ENCODE peak calls at places on chromosomes 2 and 18, in six cellular contexts. Y is epithelial cell of esophagus, X is gastrocnemius medialis, I is astrocyte of the cerebellum, T is bronchial epithelial cell, C is HCT116. S is an unnamed sample.

GRCh38 chr2:233460726-233461431 is 105.7 kb downstream of the USP40 start:
- DNase-seq in Y (no peak), X (peak; percentile 95), I (no peak), T (no peak), C (no peak), S (no peak)

GRCh38 chr2:46181789-46182530 is 115.2 kb upstream of the EPAS1 start:
- DNase-seq in Y (peak; percentile 70), X (no peak), I (no peak), T (no peak), C (no peak), S (no peak)

GRCh38 chr2:8402222-8402621 is 279.6 kb upstream of the ID2 start:
- DNase-seq in Y (no peak), X (no peak), I (no peak), T (no peak), C (no peak), S (no peak)

GRCh38 chr2:120397362-120397811 is 51.5 kb downstream of the INHBB start:
- DNase-seq in Y (peak; percentile 34), X (no peak), I (no peak), T (no peak), C (no peak), S (no peak)

GRCh38 chr2:20593072-20594034 is 57.5 kb downstream of the HS1BP3 start:
- DNase-seq in Y (peak; percentile 96), X (peak; percentile 35), I (peak; percentile 75), T (peak; percentile 95), C (no peak), S (peak; percentile 68)

GRCh38 chr2:237558918-237559645 is 7.3 kb upstream of the PRLH start:
- DNase-seq in Y (peak; percentile 62), X (peak; percentile 90), I (no peak), T (peak; percentile 63), C (no peak), S (no peak)

GRCh38 chr2:61421611-61422010 is 49.3 kb downstream of the USP34 start:
- DNase-seq in Y (no peak), X (no peak), I (no peak), T (no peak), C (no peak), S (no peak)

GRCh38 chr18:78912862-78913261 is 66.8 kb upstream of the SALL3 start:
- DNase-seq in Y (no peak), X (no peak), I (no peak), T (no peak), C (no peak), S (no peak)

GRCh38 chr2:223601932-223602676 is at the start of gene SCG2:
- DNase-seq in Y (peak; percentile 83), X (peak; percentile 21), I (peak; percentile 93), T (peak; percentile 63), C (peak; percentile 59), S (peak; percentile 83)

GRCh38 chr2:227710986-227711385 is 6.8 kb downstream of the SLC19A3 start:
- DNase-seq in Y (no peak), X (no peak), I (no peak), T (no peak), C (no peak), S (no peak)

GRCh38 chr18:3675994-3676393 is 226.0 kb downstream of the TGIF1 start:
- DNase-seq in Y (no peak), X (no peak), I (no peak), T (no peak), C (no peak), S (no peak)

GRCh38 chr2:189142893-189143759 is 36.4 kb downstream of the COL5A2 start:
- DNase-seq in Y (peak; percentile 76), X (no peak), I (no peak), T (peak; percentile 70), C (peak; percentile 62), S (no peak)

GRCh38 chr2:19736191-19736831 is 165.5 kb downstream of the TTC32 start:
- DNase-seq in Y (no peak), X (peak; percentile 58), I (no peak), T (no peak), C (no peak), S (no peak)

GRCh38 chr2:60621688-60622429 is 68.4 kb upstream of the BCL11A start:
- DNase-seq in Y (no peak), X (no peak), I (no peak), T (no peak), C (no peak), S (no peak)

GRCh38 chr2:141957827-141958440 is 172.9 kb downstream of the LRP1B start:
- DNase-seq in Y (peak; percentile 41), X (no peak), I (no peak), T (peak; percentile 46), C (no peak), S (no peak)

GRCh38 chr18:54958711-54959625 is at the start of gene CCDC68:
- DNase-seq in Y (peak; percentile 55), X (no peak), I (no peak), T (peak; percentile 23), C (no peak), S (no peak)
- H3K4me3 ChIP-seq in Y (peak within 1 kb of the TSS; percentile 64), X (peak within 1 kb of the TSS; percentile 41), I (peak within 1 kb of the TSS; percentile 48), T (peak within 1 kb of the TSS; percentile 75), C (peak within 1 kb of the TSS; percentile 79), S (peak within 1 kb of the TSS; percentile 35)

GRCh38 chr18:47644896-47645295 is 285.6 kb downstream of the SMAD2 start:
- DNase-seq in Y (peak; percentile 10), X (no peak), I (no peak), T (no peak), C (no peak), S (no peak)
- H3K4me3 ChIP-seq in Y (no peak overlapping the region), X (no peak overlapping the region), I (no peak overlapping the region), T (no peak overlapping the region), C (no peak overlapping the region), S (no peak overlapping the region)

GRCh38 chr2:76450024-76450475 is 739.3 kb upstream of the GCFC2 start:
- DNase-seq in Y (no peak), X (no peak), I (no peak), T (no peak), C (no peak), S (no peak)
- H3K4me3 ChIP-seq in Y (no peak overlapping the region), X (no peak overlapping the region), I (no peak overlapping the region), T (no peak overlapping the region), C (no peak overlapping the region), S (no peak overlapping the region)

DNA sequence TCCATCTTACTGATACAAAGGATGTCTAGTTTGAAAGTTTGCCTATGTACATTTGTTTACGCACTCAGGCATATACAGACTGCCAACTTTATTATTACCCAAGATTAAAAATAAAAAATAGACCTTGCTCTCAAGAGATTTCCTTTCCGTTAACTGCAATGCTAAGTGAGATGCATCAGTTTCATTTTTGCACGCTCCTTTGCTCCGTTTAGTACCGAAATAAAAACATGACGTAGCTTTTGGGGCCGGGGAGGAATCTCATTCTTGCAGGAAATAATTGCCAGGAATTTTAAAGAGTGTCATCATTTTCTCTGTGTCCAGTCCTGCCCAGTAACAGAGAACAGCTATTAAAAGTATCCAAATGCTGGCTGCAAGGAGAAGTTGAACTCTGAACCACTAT is 169.5 kb downstream of the SLC8A1 start:
- DNase-seq in Y (no peak), X (no peak), I (no peak), T (no peak), C (no peak), S (no peak)
- H3K4me3 ChIP-seq in Y (no peak overlapping the region), X (peak overlapping the region; percentile 46), I (no peak overlapping the region), T (no peak overlapping the region), C (no peak overlapping the region), S (peak overlapping the region; percentile 42)

DNA sequence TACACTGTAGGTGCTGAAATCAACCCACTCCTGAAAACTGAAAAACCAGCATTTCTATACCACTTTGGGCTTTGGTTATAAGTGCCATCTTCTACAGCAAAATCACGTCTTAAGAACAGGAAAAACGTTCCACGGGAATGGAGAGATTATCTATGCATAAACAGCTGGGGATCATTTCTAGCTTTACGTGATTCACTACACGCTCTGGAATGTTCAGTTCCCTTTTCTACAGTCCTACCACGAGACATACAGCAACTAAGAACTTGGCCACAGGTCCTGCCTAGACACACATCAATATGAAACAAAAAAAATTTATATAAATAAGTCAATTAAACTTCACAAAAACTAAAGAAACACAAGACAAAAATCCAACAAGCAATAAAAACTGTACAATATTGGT is 3.6 kb downstream of the CXCR4 start:
- DNase-seq in Y (no peak), X (no peak), I (no peak), T (no peak), C (no peak), S (no peak)
- H3K4me3 ChIP-seq in Y (no peak overlapping the region), X (no peak overlapping the region), I (no peak overlapping the region), T (no peak overlapping the region), C (no peak overlapping the region), S (no peak overlapping the region)

GRCh38 chr2:202023198-202023903 is 10.3 kb upstream of the FZD7 start:
- DNase-seq in Y (no peak), X (no peak), I (no peak), T (no peak), C (no peak), S (no peak)

GRCh38 chr2:202025816-202026215 is 7.8 kb upstream of the FZD7 start:
- DNase-seq in Y (no peak), X (no peak), I (no peak), T (no peak), C (no peak), S (no peak)

GRCh38 chr2:202022755-202023154 is 10.9 kb upstream of the FZD7 start:
- DNase-seq in Y (no peak), X (no peak), I (no peak), T (no peak), C (no peak), S (no peak)

GRCh38 chr2:202024871-202025270 is 8.8 kb upstream of the FZD7 start:
- DNase-seq in Y (no peak), X (no peak), I (no peak), T (no peak), C (no peak), S (no peak)

GRCh38 chr2:202023904-202024266 is 9.8 kb upstream of the FZD7 start:
- DNase-seq in Y (no peak), X (no peak), I (no peak), T (no peak), C (no peak), S (no peak)
- H3K4me3 ChIP-seq in Y (no peak overlapping the region), X (no peak overlapping the region), I (no peak overlapping the region), T (no peak overlapping the region), C (no peak overlapping the region), S (no peak overlapping the region)

GRCh38 chr2:71454221-71455010 is 1.1 kb downstream of the DYSF start:
- DNase-seq in Y (no peak), X (peak; percentile 93), I (no peak), T (no peak), C (no peak), S (peak; percentile 42)
- H3K4me3 ChIP-seq in Y (no peak overlapping the region), X (peak overlapping the region; percentile 83), I (peak overlapping the region; percentile 43), T (peak overlapping the region; percentile 44), C (no peak overlapping the region), S (peak overlapping the region; percentile 72)

S was measured in tibial artery.